ENCODE peak calls at places on chromosomes 16 and 17, in six cellular contexts. One of them, this sample, is unnamed. For H3K4me1, the result is how much of the 10 kb centered on the place peaks cover.

GRCh38 chr17:77734371-77735050 is 224.0 kb upstream of the TNRC6C start:
- DNase-seq in K562: peak
- DNase-seq in mucosa of descending colon: peak
- DNase-seq in CD4-positive, CD25-positive, alpha-beta regulatory T cell: no peak
- DNase-seq in stomach: peak
- DNase-seq in vagina: peak
- DNase-seq in this sample: peak

GRCh38 chr16:65010136-65010535 is 111.7 kb downstream of the CDH11 start:
- DNase-seq in K562: no peak
- DNase-seq in mucosa of descending colon: no peak
- DNase-seq in CD4-positive, CD25-positive, alpha-beta regulatory T cell: no peak
- DNase-seq in stomach: no peak
- DNase-seq in vagina: no peak
- DNase-seq in this sample: no peak

GRCh38 chr17:1220346-1220745 is 40.6 kb upstream of the ABR start:
- DNase-seq in K562: no peak
- DNase-seq in mucosa of descending colon: no peak
- DNase-seq in CD4-positive, CD25-positive, alpha-beta regulatory T cell: no peak
- DNase-seq in stomach: no peak
- DNase-seq in vagina: no peak
- DNase-seq in this sample: no peak

GRCh38 chr17:72788950-72789585 is 303.4 kb downstream of the SLC39A11 start:
- DNase-seq in K562: no peak
- DNase-seq in mucosa of descending colon: no peak
- DNase-seq in CD4-positive, CD25-positive, alpha-beta regulatory T cell: no peak
- DNase-seq in stomach: no peak
- DNase-seq in vagina: no peak
- DNase-seq in this sample: no peak

GRCh38 chr16:19136549-19137196 is 22.9 kb downstream of the ITPRIPL2 start:
- DNase-seq in K562: no peak
- DNase-seq in mucosa of descending colon: peak
- DNase-seq in CD4-positive, CD25-positive, alpha-beta regulatory T cell: no peak
- DNase-seq in stomach: no peak
- DNase-seq in vagina: no peak
- DNase-seq in this sample: no peak

GRCh38 chr16:89502319-89502843 is 5.8 kb upstream of the SPG7 start:
- DNase-seq in K562: no peak
- DNase-seq in mucosa of descending colon: peak
- DNase-seq in CD4-positive, CD25-positive, alpha-beta regulatory T cell: no peak
- DNase-seq in stomach: peak
- DNase-seq in vagina: no peak
- DNase-seq in this sample: no peak

GRCh38 chr16:27367463-27368357 is 34.3 kb upstream of the IL21R start:
- DNase-seq in K562: peak
- DNase-seq in mucosa of descending colon: peak
- DNase-seq in CD4-positive, CD25-positive, alpha-beta regulatory T cell: peak
- DNase-seq in stomach: peak
- DNase-seq in vagina: no peak
- DNase-seq in this sample: peak

GRCh38 chr16:23145608-23146007 is 3.6 kb downstream of the USP31 start:
- DNase-seq in K562: no peak
- DNase-seq in mucosa of descending colon: no peak
- DNase-seq in CD4-positive, CD25-positive, alpha-beta regulatory T cell: no peak
- DNase-seq in stomach: no peak
- DNase-seq in vagina: no peak
- DNase-seq in this sample: no peak

DNA sequence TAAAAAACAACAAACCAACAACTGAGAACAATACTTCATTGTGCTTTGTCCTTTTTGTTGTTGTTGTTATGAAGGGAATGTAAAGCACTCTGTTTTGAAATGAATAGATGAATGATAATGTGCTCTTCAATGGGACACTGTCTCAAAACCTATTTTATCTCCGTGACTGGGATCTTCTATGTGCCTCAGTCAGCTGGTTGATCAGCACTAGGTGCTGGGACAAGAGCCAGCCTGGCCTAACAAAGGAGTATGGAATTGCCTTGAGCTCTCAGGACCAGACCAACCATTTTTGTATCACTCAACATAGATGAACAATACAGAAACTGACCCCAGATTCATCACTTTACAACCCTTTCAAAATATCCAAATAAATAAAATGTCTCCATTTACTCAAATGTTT is 440.2 kb downstream of the KCNJ2 start:
- DNase-seq in K562: no peak
- DNase-seq in mucosa of descending colon: no peak
- DNase-seq in CD4-positive, CD25-positive, alpha-beta regulatory T cell: no peak
- DNase-seq in stomach: no peak
- DNase-seq in vagina: no peak
- DNase-seq in this sample: no peak
- H3K4me3 ChIP-seq in K562: no peak
- H3K4me3 ChIP-seq in mucosa of descending colon: no peak
- H3K4me3 ChIP-seq in CD4-positive, CD25-positive, alpha-beta regulatory T cell: no peak
- H3K4me3 ChIP-seq in stomach: no peak
- H3K4me3 ChIP-seq in vagina: no peak
- H3K4me3 ChIP-seq in this sample: no peak

GRCh38 chr16:10871157-10871991 is 5.6 kb upstream of the CIITA start:
- DNase-seq in K562: no peak
- DNase-seq in mucosa of descending colon: peak
- DNase-seq in CD4-positive, CD25-positive, alpha-beta regulatory T cell: peak
- DNase-seq in stomach: peak
- DNase-seq in vagina: no peak
- DNase-seq in this sample: no peak

GRCh38 chr16:10868562-10869469 is 8.2 kb upstream of the CIITA start:
- DNase-seq in K562: no peak
- DNase-seq in mucosa of descending colon: no peak
- DNase-seq in CD4-positive, CD25-positive, alpha-beta regulatory T cell: peak
- DNase-seq in stomach: no peak
- DNase-seq in vagina: no peak
- DNase-seq in this sample: no peak

GRCh38 chr16:10870137-10870776 is 6.7 kb upstream of the CIITA start:
- DNase-seq in K562: no peak
- DNase-seq in mucosa of descending colon: no peak
- DNase-seq in CD4-positive, CD25-positive, alpha-beta regulatory T cell: peak
- DNase-seq in stomach: no peak
- DNase-seq in vagina: no peak
- DNase-seq in this sample: no peak

GRCh38 chr16:10868089-10868488 is 8.9 kb upstream of the CIITA start:
- DNase-seq in K562: no peak
- DNase-seq in mucosa of descending colon: no peak
- DNase-seq in CD4-positive, CD25-positive, alpha-beta regulatory T cell: no peak
- DNase-seq in stomach: no peak
- DNase-seq in vagina: no peak
- DNase-seq in this sample: no peak

DNA sequence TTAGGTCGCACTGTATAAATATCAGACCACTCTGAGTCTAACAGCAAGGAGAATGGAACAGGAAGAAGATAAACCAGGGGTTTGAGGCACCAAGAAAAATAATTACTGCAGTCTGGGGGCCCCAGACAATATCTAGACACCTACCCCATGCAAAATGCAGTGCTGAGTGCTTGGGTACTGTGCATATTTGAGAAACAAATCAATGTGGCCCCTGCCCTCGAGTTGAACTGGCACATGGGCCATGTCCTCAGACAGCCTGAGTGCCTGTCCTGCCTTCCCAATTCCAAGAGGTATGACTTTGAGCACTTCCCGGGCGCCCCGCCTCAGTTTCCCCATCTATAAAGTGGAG is 6.2 kb upstream of the CIITA start:
- DNase-seq in K562: no peak
- DNase-seq in mucosa of descending colon: no peak
- DNase-seq in CD4-positive, CD25-positive, alpha-beta regulatory T cell: no peak
- DNase-seq in stomach: no peak
- DNase-seq in vagina: no peak
- DNase-seq in this sample: no peak
- H3K4me1 ChIP-seq in K562: under half
- H3K4me1 ChIP-seq in mucosa of descending colon: under half
- H3K4me1 ChIP-seq in CD4-positive, CD25-positive, alpha-beta regulatory T cell: under half
- H3K4me1 ChIP-seq in stomach: half or more
- H3K4me1 ChIP-seq in vagina: under half
- H3K4me1 ChIP-seq in this sample: under half

GRCh38 chr17:21028192-21028591 is 14.6 kb downstream of the USP22 start:
- DNase-seq in K562: no peak
- DNase-seq in mucosa of descending colon: no peak
- DNase-seq in CD4-positive, CD25-positive, alpha-beta regulatory T cell: no peak
- DNase-seq in stomach: no peak
- DNase-seq in vagina: no peak
- DNase-seq in this sample: no peak

GRCh38 chr17:21027031-21027430 is 15.8 kb downstream of the USP22 start:
- DNase-seq in K562: no peak
- DNase-seq in mucosa of descending colon: no peak
- DNase-seq in CD4-positive, CD25-positive, alpha-beta regulatory T cell: no peak
- DNase-seq in stomach: no peak
- DNase-seq in vagina: no peak
- DNase-seq in this sample: no peak

GRCh38 chr17:21030375-21030774 is 12.4 kb downstream of the USP22 start:
- DNase-seq in K562: no peak
- DNase-seq in mucosa of descending colon: no peak
- DNase-seq in CD4-positive, CD25-positive, alpha-beta regulatory T cell: no peak
- DNase-seq in stomach: no peak
- DNase-seq in vagina: no peak
- DNase-seq in this sample: no peak

GRCh38 chr17:21029515-21029914 is 13.3 kb downstream of the USP22 start:
- DNase-seq in K562: no peak
- DNase-seq in mucosa of descending colon: no peak
- DNase-seq in CD4-positive, CD25-positive, alpha-beta regulatory T cell: no peak
- DNase-seq in stomach: no peak
- DNase-seq in vagina: no peak
- DNase-seq in this sample: no peak

DNA sequence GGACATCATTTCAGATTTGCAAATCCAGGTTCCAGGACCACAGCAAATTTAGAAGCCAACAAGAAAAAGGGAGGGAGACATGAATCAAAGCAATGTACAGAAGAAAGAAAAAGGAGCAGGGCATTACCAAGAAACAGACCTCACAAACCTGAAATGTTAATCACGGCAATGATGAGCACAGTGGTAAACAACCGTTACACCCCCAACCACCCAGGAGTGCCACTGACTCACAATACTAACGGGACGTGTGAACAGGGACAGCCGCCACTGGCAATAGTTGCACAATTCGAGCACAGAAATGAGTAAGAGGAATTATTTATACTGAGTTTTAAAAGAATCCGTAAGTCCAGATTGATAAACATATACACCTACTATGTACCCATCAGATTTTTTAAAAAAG is 13.8 kb downstream of the USP22 start:
- DNase-seq in K562: no peak
- DNase-seq in mucosa of descending colon: no peak
- DNase-seq in CD4-positive, CD25-positive, alpha-beta regulatory T cell: peak
- DNase-seq in stomach: no peak
- DNase-seq in vagina: no peak
- DNase-seq in this sample: no peak
- H3K4me3 ChIP-seq in K562: no peak
- H3K4me3 ChIP-seq in mucosa of descending colon: no peak
- H3K4me3 ChIP-seq in CD4-positive, CD25-positive, alpha-beta regulatory T cell: no peak
- H3K4me3 ChIP-seq in stomach: no peak
- H3K4me3 ChIP-seq in vagina: no peak
- H3K4me3 ChIP-seq in this sample: no peak

DNA sequence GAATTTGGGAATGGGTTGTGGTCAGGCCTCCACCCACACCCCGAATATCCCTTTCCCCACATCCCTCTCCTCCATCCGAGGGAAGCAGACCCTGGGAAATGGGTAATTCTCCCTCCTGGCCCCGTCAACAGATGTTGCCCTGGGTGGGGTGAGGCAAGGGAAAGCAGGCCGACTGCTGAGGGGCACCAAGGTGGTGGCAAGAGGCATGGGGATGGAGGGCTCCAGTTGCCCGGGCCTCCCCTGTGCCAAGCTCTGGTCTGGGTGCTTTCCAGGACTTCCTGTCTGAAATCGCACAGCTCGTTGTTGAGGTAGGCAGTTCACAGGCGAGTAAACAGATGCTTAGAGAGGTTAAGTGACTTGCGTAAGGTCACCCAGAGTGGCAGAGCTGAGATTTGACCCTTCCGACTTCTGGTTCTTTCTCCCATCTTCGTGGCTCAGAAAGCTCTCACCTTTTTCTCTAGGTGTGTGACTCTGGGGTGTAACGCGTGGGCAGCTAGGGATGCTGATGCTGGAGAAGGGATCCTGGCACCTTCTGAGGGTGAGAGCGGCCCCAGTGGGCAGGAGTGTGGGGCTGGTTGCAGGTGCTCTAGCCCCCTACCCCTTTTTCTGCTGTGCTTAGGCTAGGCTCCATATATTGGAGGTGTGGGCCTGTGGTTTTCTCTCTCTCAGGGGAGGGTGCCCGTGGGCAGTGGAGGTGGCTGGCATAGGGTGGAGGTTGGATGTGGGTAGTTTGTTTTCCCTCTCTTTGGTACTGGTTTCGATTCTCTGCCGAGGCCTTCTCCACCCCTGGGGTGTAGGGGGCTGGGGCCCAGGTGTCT is 17.2 kb downstream of the RARA start:
- DNase-seq in K562: no peak
- DNase-seq in mucosa of descending colon: peak
- DNase-seq in CD4-positive, CD25-positive, alpha-beta regulatory T cell: peak
- DNase-seq in stomach: no peak
- DNase-seq in vagina: no peak
- DNase-seq in this sample: no peak
- H3K4me1 ChIP-seq in K562: half or more
- H3K4me1 ChIP-seq in mucosa of descending colon: half or more
- H3K4me1 ChIP-seq in CD4-positive, CD25-positive, alpha-beta regulatory T cell: half or more
- H3K4me1 ChIP-seq in stomach: half or more
- H3K4me1 ChIP-seq in vagina: half or more
- H3K4me1 ChIP-seq in this sample: under half

GRCh38 chr17:8698142-8699050 is 46.2 kb downstream of the CCDC42 start:
- DNase-seq in K562: peak
- DNase-seq in mucosa of descending colon: peak
- DNase-seq in CD4-positive, CD25-positive, alpha-beta regulatory T cell: no peak
- DNase-seq in stomach: no peak
- DNase-seq in vagina: no peak
- DNase-seq in this sample: peak
- H3K4me3 ChIP-seq in K562: no peak
- H3K4me3 ChIP-seq in mucosa of descending colon: no peak
- H3K4me3 ChIP-seq in CD4-positive, CD25-positive, alpha-beta regulatory T cell: no peak
- H3K4me3 ChIP-seq in stomach: no peak
- H3K4me3 ChIP-seq in vagina: peak
- H3K4me3 ChIP-seq in this sample: peak

DNA sequence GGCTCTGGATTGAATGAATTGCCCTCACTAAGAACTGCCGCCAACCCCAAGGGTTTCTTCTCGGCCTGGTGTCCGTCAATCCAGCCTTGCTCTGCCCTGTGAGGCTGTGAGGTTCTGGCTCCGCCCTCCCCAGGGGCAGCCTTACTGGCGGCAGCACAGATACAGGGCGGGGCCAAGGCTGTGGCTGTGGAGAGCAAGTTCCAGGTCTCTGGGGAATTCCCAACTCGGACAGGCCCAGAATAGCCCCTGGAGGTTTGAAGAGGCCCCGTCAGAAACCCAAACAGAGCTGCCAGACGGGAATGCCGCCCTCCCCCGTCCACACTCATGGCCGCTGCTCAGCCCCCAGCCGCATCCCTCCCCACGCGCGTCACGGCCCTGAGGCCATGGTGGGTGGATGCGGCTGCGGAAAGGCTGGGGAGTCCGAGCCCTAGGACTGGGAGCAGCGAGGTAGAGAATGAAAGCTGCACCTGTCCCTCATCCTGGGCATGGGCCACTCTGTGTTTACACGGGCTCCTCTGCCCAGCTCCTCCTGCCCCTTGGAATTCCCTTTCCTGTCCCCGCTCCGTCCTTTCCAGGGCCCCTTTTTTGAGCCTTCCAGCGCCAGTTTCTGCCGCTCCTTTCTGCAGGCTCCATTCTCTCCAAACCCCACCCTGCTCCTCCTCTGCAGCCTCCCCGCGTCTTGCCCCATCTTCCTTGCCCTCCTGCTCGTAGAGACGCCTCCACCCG is 660 bp upstream of the PRRT2 start:
- DNase-seq in K562: peak
- DNase-seq in mucosa of descending colon: peak
- DNase-seq in CD4-positive, CD25-positive, alpha-beta regulatory T cell: peak
- DNase-seq in stomach: peak
- DNase-seq in vagina: no peak
- DNase-seq in this sample: peak
- H3K4me1 ChIP-seq in K562: half or more
- H3K4me1 ChIP-seq in mucosa of descending colon: half or more
- H3K4me1 ChIP-seq in CD4-positive, CD25-positive, alpha-beta regulatory T cell: half or more
- H3K4me1 ChIP-seq in stomach: half or more
- H3K4me1 ChIP-seq in vagina: half or more
- H3K4me1 ChIP-seq in this sample: under half